ENCODE peak calls at places on chromosomes 5 and 9, in five cellular contexts. V, E, R, I and H are unnamed samples. For H3F3A, the result is how much of the 10 kb centered on the place peaks cover.

GRCh38 chr9:130936285-130937117 is 2.5 kb downstream of the FIBCD1 start:
- DNase-seq in E (peak), R (peak), I (no peak), V (peak), H (peak)

GRCh38 chr9:136748201-136748600 is at the start of gene LCN6:
- DNase-seq in V (no peak), R (no peak), I (no peak), E (no peak), H (no peak)

GRCh38 chr9:87599901-87600610 is 102.4 kb downstream of the DAPK1 start:
- DNase-seq in V (no peak), E (no peak), I (no peak), R (peak), H (peak)

GRCh38 chr9:978117-978830 is 1.8 kb downstream of the DMRT3 start:
- DNase-seq in R (no peak), V (peak), I (no peak), E (no peak), H (no peak)

GRCh38 chr5:149251546-149251945 is 20.1 kb upstream of the AFAP1L1 start:
- DNase-seq in R (no peak), V (no peak), E (no peak), I (no peak), H (no peak)

GRCh38 chr9:17793713-17794622 is 215.1 kb downstream of the SH3GL2 start:
- DNase-seq in I (no peak), E (peak), R (peak), V (peak), H (peak)

GRCh38 chr5:31346896-31347557 is 153.5 kb downstream of the CDH6 start:
- DNase-seq in I (no peak), V (no peak), R (no peak), E (no peak), H (peak)

GRCh38 chr5:129917224-129917623 is 13.0 kb downstream of the CHSY3 start:
- DNase-seq in V (no peak), E (no peak), I (no peak), R (no peak), H (peak)

GRCh38 chr9:135683401-135684034 is 15.8 kb downstream of the SOHLH1 start:
- DNase-seq in E (no peak), V (no peak), R (no peak), I (no peak), H (no peak)

GRCh38 chr9:135680091-135680490 is 17.0 kb downstream of the LCN9 start:
- DNase-seq in V (no peak), E (no peak), I (no peak), R (no peak), H (peak)

GRCh38 chr9:135687216-135687615 is 12.1 kb downstream of the SOHLH1 start:
- DNase-seq in I (no peak), E (no peak), R (no peak), V (no peak), H (no peak)

GRCh38 chr9:135681161-135681560 is 18.1 kb downstream of the LCN9 start:
- DNase-seq in I (no peak), E (no peak), R (no peak), V (no peak), H (no peak)

DNA sequence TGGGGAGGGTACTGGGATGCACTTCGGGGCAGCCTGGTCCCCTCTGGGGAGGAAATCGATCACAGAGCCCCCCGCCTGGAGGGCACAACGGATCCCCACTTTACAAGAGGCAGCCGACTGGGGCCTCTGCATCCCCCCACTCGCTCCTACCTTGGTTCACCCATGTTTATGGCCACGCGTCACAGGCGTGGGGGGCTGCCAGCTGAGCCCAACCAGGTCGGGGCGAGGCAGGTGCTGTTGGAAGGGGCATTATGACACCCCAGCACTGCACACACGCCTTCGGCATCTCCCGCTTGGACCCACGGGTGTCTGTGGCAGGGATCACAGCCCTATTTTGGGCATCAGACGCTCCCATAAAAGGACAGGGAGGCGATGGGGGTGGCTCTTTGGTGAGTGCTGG is 14.6 kb downstream of the SOHLH1 start:
- DNase-seq in E (no peak), V (no peak), R (no peak), I (no peak), H (no peak)
- H3F3A ChIP-seq in E (under half), V (under half), R (under half), I (under half), H (under half)

GRCh38 chr5:69137807-69138206 is 29.1 kb upstream of the CCNB1 start:
- DNase-seq in E (no peak), I (no peak), R (no peak), V (no peak), H (no peak)

GRCh38 chr5:69130241-69130640 is 36.4 kb downstream of the SLC30A5 start:
- DNase-seq in I (no peak), E (no peak), R (no peak), V (no peak), H (no peak)

GRCh38 chr5:69136296-69136695 is 30.7 kb upstream of the CCNB1 start:
- DNase-seq in V (no peak), I (no peak), R (no peak), E (no peak), H (no peak)

GRCh38 chr5:69131304-69131703 is 35.6 kb upstream of the CCNB1 start:
- DNase-seq in V (no peak), R (no peak), E (no peak), I (no peak), H (no peak)

GRCh38 chr5:69134126-69134525 is 32.8 kb upstream of the CCNB1 start:
- DNase-seq in V (no peak), R (no peak), I (no peak), E (no peak), H (no peak)
- H3F3A ChIP-seq in V (under half), R (under half), I (under half), E (under half), H (under half)

GRCh38 chr5:88226881-88227450 is 41.7 kb downstream of the TMEM161B start:
- DNase-seq in V (no peak), R (no peak), I (no peak), E (no peak), H (no peak)
- H3F3A ChIP-seq in V (under half), R (under half), I (under half), E (under half), H (under half)

GRCh38 chr5:26872337-26872736 is 166.0 kb downstream of the CDH9 start:
- DNase-seq in R (peak), V (no peak), I (no peak), E (no peak), H (no peak)

GRCh38 chr5:26881901-26882300 is 156.5 kb downstream of the CDH9 start:
- DNase-seq in E (no peak), I (no peak), V (no peak), R (peak), H (no peak)

DNA sequence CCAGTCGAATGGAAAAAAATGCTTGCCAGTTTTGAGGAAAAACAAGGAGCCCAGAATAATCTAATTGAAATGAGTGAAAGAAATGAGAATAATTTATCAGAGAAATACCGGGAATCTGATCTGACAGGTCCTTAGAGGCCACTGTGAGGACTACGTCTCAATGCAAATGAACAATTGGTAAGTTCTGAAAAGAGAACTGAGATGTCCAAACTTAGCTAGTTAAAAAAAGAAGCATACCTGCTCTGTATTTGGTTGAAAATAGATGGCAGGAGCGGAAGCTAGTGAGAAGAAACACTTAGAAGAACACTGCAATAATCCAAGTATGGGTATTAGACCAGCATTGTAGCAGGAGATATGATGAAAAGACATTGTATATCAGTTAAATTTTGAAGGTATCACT is 161.2 kb downstream of the CDH9 start:
- DNase-seq in V (no peak), R (no peak), I (no peak), E (no peak), H (no peak)
- H3F3A ChIP-seq in V (under half), R (under half), I (under half), E (under half), H (under half)